ENCODE peak calls at places on chromosomes 5 and 9, in four cellular contexts. B, R, Y and U are unnamed samples. For H3K27me3, the result is how much of the 10 kb centered on the place peaks cover.

GRCh38 chr5:1412163-1412562 is 33.1 kb downstream of the SLC6A3 start:
- DNase-seq in B (no peak), R (no peak), Y (no peak), U (no peak)

GRCh38 chr9:91245432-91246313 is 116.0 kb downstream of the AUH start:
- DNase-seq in R (no peak), B (peak), Y (no peak), U (no peak)

GRCh38 chr5:173790177-173790719 is 97.9 kb upstream of the CPEB4 start:
- DNase-seq in B (no peak), Y (no peak), R (no peak), U (no peak)

GRCh38 chr5:116579139-116579538 is 4.5 kb upstream of the SEMA6A start:
- DNase-seq in B (no peak), Y (no peak), R (no peak), U (no peak)

GRCh38 chr5:144941004-144941403 is 770.3 kb downstream of the KCTD16 start:
- DNase-seq in B (no peak), R (no peak), Y (no peak), U (no peak)

GRCh38 chr9:126558051-126558665 is 55.6 kb upstream of the LMX1B start:
- DNase-seq in B (peak), R (peak), Y (peak), U (peak)

GRCh38 chr9:77651203-77651602 is 3.1 kb upstream of the GNA14 start:
- DNase-seq in Y (no peak), B (no peak), R (no peak), U (peak)

GRCh38 chr5:79628276-79628675 is 16.0 kb downstream of the TENT2 start:
- DNase-seq in Y (no peak), B (no peak), R (no peak), U (no peak)

GRCh38 chr5:122967625-122968024 is 68.9 kb downstream of the PPIC start:
- DNase-seq in Y (no peak), B (no peak), R (no peak), U (no peak)

GRCh38 chr9:20754556-20754955 is 70.5 kb downstream of the FOCAD start:
- DNase-seq in Y (no peak), R (no peak), B (peak), U (no peak)
- H3K56ac ChIP-seq in Y (no peak), R (no peak), B (no peak), U (no peak)

GRCh38 chr5:135029468-135030122 is 4.4 kb downstream of the PITX1 start:
- DNase-seq in R (no peak), Y (no peak), B (no peak), U (no peak)

GRCh38 chr5:135026645-135027317 is 7.2 kb downstream of the PITX1 start:
- DNase-seq in Y (no peak), R (no peak), B (no peak), U (no peak)

GRCh38 chr5:135027318-135027698 is 6.7 kb downstream of the PITX1 start:
- DNase-seq in Y (peak), B (no peak), R (no peak), U (no peak)

GRCh38 chr5:135028791-135029467 is 5.1 kb downstream of the PITX1 start:
- DNase-seq in Y (peak), R (no peak), B (no peak), U (peak)

DNA sequence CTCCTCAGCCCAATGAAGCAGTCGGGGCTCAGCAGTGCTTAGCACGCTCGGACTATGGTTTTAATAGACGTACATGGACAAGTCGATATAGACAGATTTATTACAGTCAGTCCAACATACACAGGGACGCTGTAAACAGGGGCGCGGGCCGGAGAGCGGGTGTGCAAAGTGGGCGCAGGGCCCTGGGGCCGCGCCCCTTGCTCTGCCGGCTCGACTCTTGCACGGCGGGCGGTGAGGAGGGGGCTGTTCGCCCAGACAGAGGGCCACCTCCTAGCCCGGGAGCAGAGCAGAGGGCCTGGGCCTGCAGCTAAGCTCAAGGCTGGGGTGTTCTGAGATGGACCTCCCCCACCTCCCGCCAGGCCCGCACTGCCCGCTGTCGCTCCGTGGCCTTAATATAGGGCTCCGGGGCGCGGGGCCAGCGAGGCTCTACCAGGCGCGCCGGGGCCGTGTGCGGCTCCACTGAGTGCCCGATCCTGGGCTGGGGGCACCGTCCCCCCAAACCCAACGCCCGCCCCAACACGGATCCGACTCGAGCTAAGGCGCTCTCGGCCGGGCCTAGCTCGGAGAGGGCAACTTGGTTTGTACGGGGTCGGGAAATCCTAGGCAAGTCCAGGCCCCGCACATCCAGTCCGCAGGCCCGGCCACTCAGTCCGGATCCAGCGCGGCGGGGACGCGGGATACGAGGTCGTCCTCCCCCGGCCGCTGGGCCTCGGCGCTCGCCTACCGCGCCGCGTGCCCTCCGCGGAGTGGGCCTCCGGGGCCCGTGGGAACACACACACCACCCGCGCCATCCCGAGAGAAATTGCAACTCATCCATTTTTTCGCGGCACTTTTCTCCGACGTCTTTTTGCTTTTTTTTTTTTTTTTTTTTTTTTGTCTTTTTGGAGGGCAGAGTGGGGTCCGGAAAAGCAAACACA is 6.1 kb downstream of the PITX1 start:
- DNase-seq in Y (no peak), B (no peak), R (no peak), U (no peak)
- H3K27me3 ChIP-seq in Y (half or more), B (under half), R (half or more), U (under half)

DNA sequence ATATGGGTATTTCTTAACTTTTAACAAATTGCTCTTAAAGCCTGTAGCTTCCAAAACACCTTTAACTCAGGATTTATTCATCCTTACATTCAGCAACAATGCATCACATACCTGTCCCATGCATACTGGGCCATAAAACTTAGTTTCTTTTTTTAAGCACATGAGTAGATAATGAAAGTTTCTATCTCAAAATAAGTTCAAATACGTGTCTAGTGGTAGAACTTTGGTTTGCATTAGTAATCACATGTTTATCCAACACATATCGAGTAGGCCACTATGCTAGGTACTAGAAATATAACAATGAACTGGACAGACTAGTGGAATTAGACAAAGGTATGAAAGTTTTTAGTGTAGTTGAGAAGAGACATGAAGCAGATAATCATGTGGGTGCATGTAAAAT is 99.6 kb downstream of the DOCK2 start:
- DNase-seq in B (no peak), Y (no peak), R (no peak), U (no peak)
- H3K56ac ChIP-seq in B (no peak), Y (no peak), R (no peak), U (no peak)

GRCh38 chr5:135031813-135032612 is 2.0 kb downstream of the PITX1 start:
- DNase-seq in Y (no peak), R (no peak), B (no peak), U (no peak)
- H3K27me3 ChIP-seq in Y (half or more), R (half or more), B (under half), U (half or more)